ENCODE peak calls at places on chromosomes 12 and 14, in six cellular contexts. Z, H, F, V, A and X are unnamed samples.

GRCh38 chr14:35401422-35401729 is 3.2 kb downstream of the NFKBIA start:
- DNase-seq in A (no peak), V (no peak), H (no peak), Z (no peak), F (no peak), X (no peak)

GRCh38 chr14:97655169-97655948 is 858.2 kb downstream of the VRK1 start:
- DNase-seq in F (no peak), A (no peak), Z (no peak), V (no peak), H (no peak), X (no peak)

GRCh38 chr14:74973905-74974363 is 18.5 kb upstream of the PGF start:
- DNase-seq in V (no peak), A (no peak), F (no peak), Z (no peak), H (no peak), X (no peak)

GRCh38 chr12:52044284-52044983 is 6.8 kb upstream of the NR4A1 start:
- DNase-seq in F (peak), A (peak), V (peak), Z (peak), H (no peak), X (peak)

GRCh38 chr12:131726-132465 is 65.3 kb downstream of the IQSEC3 start:
- DNase-seq in V (no peak), A (no peak), H (no peak), F (no peak), Z (no peak), X (no peak)

GRCh38 chr14:76968621-76969063 is 59.9 kb downstream of the IRF2BPL start:
- DNase-seq in A (no peak), H (no peak), Z (peak), F (no peak), V (no peak), X (no peak)

GRCh38 chr14:55191881-55192616 is 664 bp upstream of the DLGAP5 start:
- DNase-seq in H (no peak), Z (no peak), F (no peak), V (no peak), A (peak), X (no peak)

GRCh38 chr12:31386364-31386777 is 60.4 kb upstream of the SINHCAF start:
- DNase-seq in Z (no peak), A (no peak), F (no peak), V (no peak), H (no peak), X (no peak)

GRCh38 chr12:109450980-109451379 is 26.1 kb downstream of the KCTD10 start:
- DNase-seq in V (no peak), Z (no peak), F (no peak), A (no peak), H (peak), X (no peak)

GRCh38 chr12:46473634-46474201 is 101.1 kb upstream of the SLC38A2 start:
- DNase-seq in Z (peak), V (peak), A (peak), F (peak), H (no peak), X (peak)

GRCh38 chr12:95102916-95103671 is 29.7 kb upstream of the NR2C1 start:
- DNase-seq in F (no peak), A (peak), V (peak), H (no peak), Z (no peak), X (no peak)

GRCh38 chr12:66708704-66709443 is 30.0 kb upstream of the GRIP1 start:
- DNase-seq in H (no peak), Z (no peak), F (no peak), V (no peak), A (peak), X (no peak)

GRCh38 chr12:111412007-111412829 is 6.5 kb downstream of the SH2B3 start:
- DNase-seq in A (no peak), H (peak), F (no peak), Z (no peak), V (no peak), X (no peak)

GRCh38 chr12:50734409-50735263 is 29.3 kb upstream of the ATF1 start:
- DNase-seq in A (peak), F (no peak), V (no peak), H (no peak), Z (no peak), X (peak)

GRCh38 chr14:31510222-31510621 is 22.4 kb upstream of the GPR33 start:
- DNase-seq in H (no peak), Z (no peak), A (peak), V (no peak), F (no peak), X (no peak)

GRCh38 chr12:10354502-10354901 is 35.3 kb downstream of the KLRK1 start:
- DNase-seq in F (no peak), Z (no peak), A (peak), H (no peak), V (no peak), X (no peak)

GRCh38 chr14:69713127-69713800 is 53.7 kb upstream of the SRSF5 start:
- DNase-seq in Z (peak), F (no peak), H (no peak), V (peak), A (no peak), X (no peak)

GRCh38 chr12:41981758-41982157 is 162.9 kb downstream of the GXYLT1 start:
- DNase-seq in Z (no peak), F (no peak), V (no peak), A (peak), H (no peak), X (no peak)

GRCh38 chr12:115570271-115570777 is 707.2 kb downstream of the MED13L start:
- DNase-seq in A (peak), H (no peak), F (no peak), V (no peak), Z (no peak), X (no peak)

GRCh38 chr12:111607239-111607638 is 8.1 kb upstream of the ATXN2 start:
- DNase-seq in F (no peak), Z (no peak), A (no peak), H (no peak), V (no peak), X (no peak)

GRCh38 chr14:69643430-69644200 is 32.2 kb downstream of the SUSD6 start:
- DNase-seq in A (no peak), F (peak), H (no peak), V (peak), Z (peak), X (no peak)

GRCh38 chr14:34078117-34078743 is 127.4 kb upstream of the EGLN3 start:
- DNase-seq in F (no peak), V (no peak), H (no peak), Z (no peak), A (no peak), X (no peak)
- TF ChIP-seq CTCF in F (no peak), V (no peak), H (no peak), Z (no peak), A (no peak), X (no peak)

DNA sequence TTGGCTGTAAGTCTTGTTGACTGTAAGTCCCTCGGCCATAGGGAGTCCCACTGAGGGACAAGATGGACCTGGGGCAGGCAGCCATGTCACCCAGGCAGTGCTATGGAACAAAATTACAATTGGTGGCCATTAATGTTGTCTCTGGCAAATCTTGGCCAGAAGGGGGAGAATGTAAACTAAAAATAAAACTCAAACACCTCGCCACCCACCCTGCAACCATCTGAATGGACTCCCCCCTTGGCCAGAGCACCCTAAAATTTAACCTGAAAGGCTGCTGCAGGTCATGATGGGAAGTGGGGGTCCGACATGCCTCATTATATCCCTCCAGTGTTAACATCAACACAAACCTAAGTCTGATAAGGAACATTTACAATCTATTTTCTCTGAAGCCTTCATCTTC is 8.2 kb downstream of the SLC22A17 start:
- DNase-seq in A (no peak), V (no peak), H (no peak), F (no peak), Z (no peak), X (no peak)
- TF ChIP-seq CTCF in A (no peak), V (no peak), H (no peak), F (no peak), Z (no peak), X (no peak)

GRCh38 chr14:89014570-89014847 is 190.1 kb downstream of the TTC8 start:
- DNase-seq in H (no peak), A (no peak), F (no peak), Z (no peak), V (no peak), X (no peak)

GRCh38 chr14:89013698-89014569 is 189.5 kb downstream of the TTC8 start:
- DNase-seq in H (no peak), F (no peak), V (no peak), Z (no peak), A (no peak), X (no peak)

GRCh38 chr14:89013098-89013504 is 188.7 kb downstream of the TTC8 start:
- DNase-seq in Z (peak), F (peak), V (peak), A (peak), H (no peak), X (no peak)

GRCh38 chr14:89017417-89017816 is 193.0 kb downstream of the TTC8 start:
- DNase-seq in H (no peak), V (no peak), Z (no peak), F (no peak), A (no peak), X (no peak)

GRCh38 chr14:89015016-89015415 is 190.6 kb downstream of the TTC8 start:
- DNase-seq in V (no peak), Z (no peak), A (peak), H (no peak), F (no peak), X (no peak)
- TF ChIP-seq CTCF in V (no peak), Z (no peak), A (peak), H (no peak), F (no peak), X (no peak)

GRCh38 chr12:83823386-83824045 is 1089.1 kb downstream of the SLC6A15 start:
- DNase-seq in Z (peak), F (no peak), V (peak), H (no peak), A (peak), X (no peak)
- TF ChIP-seq CTCF in Z (no peak), F (no peak), V (peak), H (no peak), A (no peak), X (no peak)

GRCh38 chr14:96088131-96088880 is 49.1 kb downstream of the C14orf132 start:
- DNase-seq in V (no peak), F (no peak), A (no peak), Z (no peak), H (no peak), X (no peak)
- TF ChIP-seq CTCF in V (no peak), F (no peak), A (no peak), Z (no peak), H (no peak), X (no peak)

GRCh38 chr14:59629384-59630158 is 53.0 kb upstream of the CCDC175 start:
- DNase-seq in Z (no peak), A (no peak), V (no peak), H (no peak), F (no peak), X (no peak)

GRCh38 chr14:59631237-59631636 is 54.6 kb upstream of the CCDC175 start:
- DNase-seq in Z (no peak), V (no peak), A (peak), F (no peak), H (no peak), X (no peak)

GRCh38 chr14:59630281-59630963 is 53.8 kb upstream of the CCDC175 start:
- DNase-seq in H (no peak), A (no peak), V (no peak), Z (no peak), F (no peak), X (no peak)

GRCh38 chr14:59634617-59635016 is 58.0 kb upstream of the CCDC175 start:
- DNase-seq in V (no peak), H (no peak), A (no peak), F (no peak), Z (no peak), X (no peak)

GRCh38 chr14:59632381-59632780 is 55.8 kb upstream of the CCDC175 start:
- DNase-seq in F (no peak), Z (peak), A (peak), V (peak), H (no peak), X (no peak)
- TF ChIP-seq CTCF in F (peak), Z (no peak), A (peak), V (peak), H (no peak), X (no peak)